ENCODE peak calls at places on chromosomes 7 and 10, in five cellular contexts. L is IMR-90, D is HCT116, P is H9, E is fibroblast of lung. J is an unnamed sample.

GRCh38 chr7:37015353-37016034 is 291.2 kb upstream of the AOAH start:
- DNase-seq in L (no peak), D (no peak), P (no peak), E (no peak), J (no peak)

GRCh38 chr10:124995605-124996004 is 53.7 kb downstream of the ZRANB1 start:
- DNase-seq in L (no peak), D (no peak), P (no peak), E (no peak), J (no peak)

GRCh38 chr7:29562307-29562706 is 1.3 kb upstream of the PRR15 start:
- DNase-seq in L (no peak), D (no peak), P (no peak), E (no peak), J (no peak)

GRCh38 chr7:37400022-37400421 is 48.6 kb downstream of the ELMO1 start:
- DNase-seq in L (no peak), D (no peak), P (no peak), E (no peak), J (no peak)

GRCh38 chr10:125123363-125124113 is 36.8 kb downstream of the CTBP2 start:
- DNase-seq in L (peak), D (peak), P (no peak), E (peak), J (peak)

GRCh38 chr7:120843121-120843520 is 14.8 kb downstream of the TSPAN12 start:
- DNase-seq in L (peak), D (no peak), P (no peak), E (no peak), J (no peak)

GRCh38 chr7:154587812-154588211 is 415.1 kb downstream of the PAXIP1 start:
- DNase-seq in L (no peak), D (no peak), P (no peak), E (no peak), J (no peak)

GRCh38 chr10:31756131-31757119 is 172.2 kb downstream of the ARHGAP12 start:
- DNase-seq in L (no peak), D (no peak), P (no peak), E (no peak), J (no peak)

GRCh38 chr10:3766046-3766761 is 18.8 kb downstream of the KLF6 start:
- DNase-seq in L (peak), D (no peak), P (no peak), E (no peak), J (no peak)

GRCh38 chr7:44967571-44968446 is 11.0 kb downstream of the MYO1G start:
- DNase-seq in L (no peak), D (no peak), P (peak), E (peak), J (no peak)

GRCh38 chr7:96013836-96014235 is 241.5 kb downstream of the DYNC1I1 start:
- DNase-seq in L (no peak), D (no peak), P (no peak), E (no peak), J (no peak)

GRCh38 chr10:122999347-122999746 is 9.2 kb downstream of the IKZF5 start:
- DNase-seq in L (no peak), D (no peak), P (no peak), E (no peak), J (no peak)

GRCh38 chr7:3518546-3518945 is 217.5 kb downstream of the SDK1 start:
- DNase-seq in L (no peak), D (no peak), P (no peak), E (no peak), J (no peak)

GRCh38 chr10:99233680-99234018 is 2.0 kb downstream of the HPSE2 start:
- DNase-seq in L (no peak), D (no peak), P (no peak), E (no peak), J (no peak)
- H3K4me2 ChIP-seq in L (peak), D (no peak), P (peak), E (peak), J (peak)

GRCh38 chr7:26690135-26690534 is 174.3 kb downstream of the SKAP2 start:
- DNase-seq in L (no peak), D (no peak), P (no peak), E (no peak), J (no peak)

GRCh38 chr7:26691886-26692285 is 172.5 kb downstream of the SKAP2 start:
- DNase-seq in L (no peak), D (no peak), P (no peak), E (no peak), J (no peak)

GRCh38 chr7:26688388-26688787 is 176.0 kb downstream of the SKAP2 start:
- DNase-seq in L (no peak), D (no peak), P (no peak), E (peak), J (no peak)

GRCh38 chr7:26686448-26686981 is 177.9 kb downstream of the SKAP2 start:
- DNase-seq in L (peak), D (peak), P (peak), E (peak), J (peak)

DNA sequence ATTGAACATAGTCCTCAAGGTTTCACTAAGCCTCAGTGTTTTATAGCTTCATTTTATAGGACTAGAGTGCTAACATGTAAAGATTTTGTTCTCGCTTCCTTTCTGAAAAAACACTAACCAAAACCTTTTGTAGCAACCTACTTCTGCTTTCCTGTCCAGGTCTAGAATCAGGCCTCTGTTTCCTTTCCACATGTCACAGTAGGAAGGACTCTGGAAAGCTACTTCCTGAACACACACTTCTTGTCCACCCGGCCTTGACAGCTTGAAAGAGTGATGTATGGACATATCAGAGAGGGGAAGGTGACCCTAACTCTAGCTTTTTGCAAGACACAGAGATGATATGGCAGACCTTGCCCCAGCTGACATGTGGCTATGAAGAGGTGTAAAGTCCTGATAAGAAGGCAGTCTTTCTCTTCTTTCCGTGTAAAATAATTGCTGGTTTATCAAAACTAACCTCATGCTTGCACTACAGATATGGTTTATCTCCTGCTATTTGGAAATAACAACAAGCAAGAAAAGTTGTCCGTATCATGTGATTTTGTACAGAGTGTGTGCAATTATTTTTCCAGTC is 175.4 kb downstream of the SKAP2 start:
- DNase-seq in L (no peak), D (no peak), P (no peak), E (no peak), J (no peak)
- H3K4me2 ChIP-seq in L (no peak), D (no peak), P (no peak), E (no peak), J (no peak)

DNA sequence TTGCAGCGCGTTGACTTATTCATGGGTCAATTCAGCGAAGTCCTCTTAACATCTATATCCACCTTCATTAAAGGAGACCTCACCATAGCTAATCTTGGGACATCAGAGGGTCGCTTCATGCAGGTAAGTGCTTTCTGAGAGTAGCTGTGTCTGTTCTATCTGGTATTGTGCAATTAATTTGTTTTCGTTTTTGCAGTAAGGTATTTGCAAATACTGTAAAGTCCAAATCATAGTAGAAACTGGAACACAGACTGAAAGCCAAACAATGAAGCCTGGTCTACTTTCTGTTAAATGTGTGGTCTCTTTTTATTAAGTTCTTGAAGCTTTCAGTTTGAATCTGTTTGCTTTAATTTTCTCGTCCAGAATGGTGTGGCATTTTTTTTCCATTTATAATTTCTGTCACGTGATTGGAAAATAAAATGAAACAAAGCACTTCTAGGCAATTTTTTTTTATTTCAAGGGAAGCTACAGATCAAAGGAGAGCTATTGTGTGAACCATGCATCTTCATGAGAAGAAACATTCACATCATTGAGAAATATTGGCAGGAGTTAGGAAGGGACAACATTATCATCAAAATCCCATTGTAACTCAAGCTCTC is 59.8 kb downstream of the MET start:
- DNase-seq in L (no peak), D (no peak), P (no peak), E (no peak), J (no peak)
- H3K4me2 ChIP-seq in L (no peak), D (no peak), P (no peak), E (no peak), J (no peak)

DNA sequence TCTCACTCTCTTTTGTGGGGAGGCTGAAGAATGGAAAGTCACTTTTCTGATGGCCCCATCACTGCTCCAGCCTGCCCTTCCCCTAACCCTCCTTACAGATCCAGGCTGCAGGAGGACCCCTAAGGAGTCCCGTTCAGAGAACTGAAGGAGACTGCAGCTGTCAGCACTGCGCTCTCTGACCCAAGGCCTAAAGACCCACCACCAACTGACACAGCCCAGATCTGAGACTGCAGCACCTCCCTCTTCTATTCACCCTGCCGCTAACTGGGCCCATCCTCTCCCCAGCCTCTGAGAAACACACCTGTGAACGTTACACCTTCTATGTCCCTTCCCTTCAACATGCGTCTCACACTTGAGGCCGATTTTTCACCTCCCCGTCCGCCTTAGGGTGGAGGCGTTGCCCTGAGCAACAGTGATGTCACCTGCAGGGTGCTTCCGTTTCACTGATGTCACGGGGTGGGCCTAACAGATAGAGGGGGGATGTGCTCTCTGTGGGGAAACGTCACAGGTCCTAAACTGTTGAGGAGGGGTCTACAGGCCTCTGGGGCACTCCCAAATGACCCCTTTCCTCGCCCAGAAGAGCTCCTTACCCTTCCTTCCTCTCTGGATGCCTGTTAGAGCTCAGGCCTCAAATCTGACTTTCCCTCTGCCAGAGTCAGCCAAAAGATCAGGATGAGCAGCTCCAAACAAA is 5.1 kb downstream of the ITPRIP start:
- DNase-seq in L (no peak), D (no peak), P (no peak), E (peak), J (no peak)
- H3K4me2 ChIP-seq in L (no peak), D (no peak), P (no peak), E (no peak), J (peak)

GRCh38 chr7:1715671-1716074 is 45.6 kb downstream of the ELFN1 start:
- DNase-seq in L (no peak), D (no peak), P (peak), E (no peak), J (no peak)

GRCh38 chr7:1712907-1713501 is 42.9 kb downstream of the ELFN1 start:
- DNase-seq in L (no peak), D (no peak), P (no peak), E (no peak), J (no peak)

GRCh38 chr7:1715331-1715625 is 45.2 kb downstream of the ELFN1 start:
- DNase-seq in L (no peak), D (no peak), P (no peak), E (no peak), J (no peak)

GRCh38 chr7:1714583-1715330 is 44.7 kb downstream of the ELFN1 start:
- DNase-seq in L (no peak), D (no peak), P (no peak), E (no peak), J (no peak)

DNA sequence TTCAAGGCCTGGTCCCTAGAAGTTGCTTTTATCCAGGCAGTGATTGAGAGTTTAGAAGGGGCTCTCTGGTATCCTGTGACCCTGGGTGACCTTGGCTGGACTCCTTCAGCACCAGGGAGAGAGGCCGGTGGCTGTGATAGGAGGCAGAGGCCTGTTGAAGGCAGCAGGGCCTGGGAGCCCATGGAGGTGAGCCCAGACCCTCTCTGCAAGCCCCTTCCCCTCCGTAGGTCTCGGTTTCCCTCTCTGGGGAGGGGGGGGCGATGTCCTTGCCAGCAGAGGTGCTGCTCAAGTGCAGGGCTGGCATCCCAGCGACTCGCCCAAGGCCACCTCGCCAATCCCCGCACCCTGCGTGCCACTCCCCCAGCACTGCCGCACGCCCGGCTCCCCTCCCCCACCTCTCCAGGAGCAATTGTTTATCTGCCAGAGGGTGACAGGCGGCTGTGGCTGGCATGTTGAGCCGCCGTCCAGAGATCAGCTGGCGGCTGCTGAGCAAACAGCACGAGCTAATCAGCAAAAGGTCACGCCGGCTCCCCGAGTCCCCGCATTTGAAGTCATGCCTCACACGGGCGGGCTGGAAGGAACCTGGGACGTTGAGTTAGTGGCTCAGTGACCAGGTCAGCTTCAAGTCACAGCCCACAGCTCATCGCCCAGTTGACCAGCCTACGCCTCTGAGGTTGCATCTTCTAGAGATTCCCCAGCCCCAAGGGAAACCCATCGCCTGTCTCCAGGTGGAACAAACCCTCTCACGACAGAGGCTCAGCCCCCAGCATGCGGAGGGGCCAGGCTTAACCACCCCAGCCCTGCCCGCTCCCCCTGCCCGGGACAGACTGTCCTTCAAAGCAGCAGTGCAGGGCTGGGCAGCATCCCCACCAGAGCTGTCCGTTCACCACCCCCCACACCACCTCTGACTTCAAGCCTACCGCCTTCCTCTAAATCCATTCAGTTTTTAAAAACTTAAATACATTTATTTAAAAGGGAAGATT is 43.7 kb downstream of the ELFN1 start:
- DNase-seq in L (no peak), D (no peak), P (peak), E (no peak), J (no peak)
- H3K4me2 ChIP-seq in L (no peak), D (no peak), P (no peak), E (no peak), J (no peak)

J was measured in astrocyte.